ENCODE peak calls at places on chromosome 21, in seven cellular contexts. One of them, this sample, is unnamed.

GRCh38 chr21:34704119-34704518 is 35.3 kb downstream of the CLIC6 start:
- DNase-seq in Karpas-422: no peak
- DNase-seq in mesendoderm: peak; percentile 40
- DNase-seq in endothelial cell of umbilical vein: no peak
- DNase-seq in fibroblast of lung: peak; percentile 59
- DNase-seq in mammary epithelial cell: no peak
- DNase-seq in GM23248: peak; percentile 85
- DNase-seq in this sample: peak; percentile 58

GRCh38 chr21:28339403-28339802 is 653.3 kb downstream of the LTN1 start:
- DNase-seq in Karpas-422: no peak
- DNase-seq in mammary epithelial cell: no peak
- DNase-seq in fibroblast of lung: no peak
- DNase-seq in endothelial cell of umbilical vein: no peak
- DNase-seq in mesendoderm: no peak
- DNase-seq in GM23248: no peak
- DNase-seq in this sample: no peak

GRCh38 chr21:28426545-28426944 is 566.1 kb downstream of the LTN1 start:
- DNase-seq in Karpas-422: no peak
- DNase-seq in GM23248: no peak
- DNase-seq in endothelial cell of umbilical vein: no peak
- DNase-seq in mammary epithelial cell: no peak
- DNase-seq in mesendoderm: no peak
- DNase-seq in fibroblast of lung: no peak
- DNase-seq in this sample: no peak

GRCh38 chr21:34983680-34984086 is 65.4 kb downstream of the RUNX1 start:
- DNase-seq in mesendoderm: no peak
- DNase-seq in endothelial cell of umbilical vein: peak; percentile 40
- DNase-seq in fibroblast of lung: peak; percentile 86
- DNase-seq in Karpas-422: no peak
- DNase-seq in GM23248: peak; percentile 84
- DNase-seq in mammary epithelial cell: peak; percentile 73
- DNase-seq in this sample: peak; percentile 81

GRCh38 chr21:45228171-45228641 is 59.5 kb downstream of the POFUT2 start:
- DNase-seq in endothelial cell of umbilical vein: peak; percentile 18
- DNase-seq in Karpas-422: no peak
- DNase-seq in mesendoderm: peak; percentile 65
- DNase-seq in GM23248: peak; percentile 98
- DNase-seq in mammary epithelial cell: peak; percentile 89
- DNase-seq in fibroblast of lung: peak; percentile 99
- DNase-seq in this sample: peak; percentile 99

GRCh38 chr21:24514081-24514733 is 1093.1 kb downstream of the MRPL39 start:
- DNase-seq in Karpas-422: peak; percentile 65
- DNase-seq in GM23248: peak; percentile 0
- DNase-seq in mammary epithelial cell: no peak
- DNase-seq in fibroblast of lung: no peak
- DNase-seq in mesendoderm: no peak
- DNase-seq in endothelial cell of umbilical vein: no peak
- DNase-seq in this sample: no peak

GRCh38 chr21:23853796-23854379 is 1753.4 kb downstream of the MRPL39 start:
- DNase-seq in fibroblast of lung: peak; percentile 10
- DNase-seq in GM23248: peak; percentile 1
- DNase-seq in mammary epithelial cell: no peak
- DNase-seq in Karpas-422: peak; percentile 64
- DNase-seq in mesendoderm: peak; percentile 40
- DNase-seq in endothelial cell of umbilical vein: peak; percentile 24
- DNase-seq in this sample: no peak

GRCh38 chr21:14531927-14532326 is 14.2 kb downstream of the SAMSN1 start:
- DNase-seq in mesendoderm: no peak
- DNase-seq in mammary epithelial cell: no peak
- DNase-seq in GM23248: no peak
- DNase-seq in endothelial cell of umbilical vein: no peak
- DNase-seq in Karpas-422: no peak
- DNase-seq in fibroblast of lung: no peak
- DNase-seq in this sample: no peak

GRCh38 chr21:44893278-44893556 is 19.7 kb upstream of the PTTG1IP start:
- DNase-seq in mesendoderm: no peak
- DNase-seq in GM23248: no peak
- DNase-seq in Karpas-422: no peak
- DNase-seq in endothelial cell of umbilical vein: no peak
- DNase-seq in fibroblast of lung: no peak
- DNase-seq in mammary epithelial cell: no peak
- DNase-seq in this sample: no peak

GRCh38 chr21:34862951-34863350 is 186.2 kb downstream of the RUNX1 start:
- DNase-seq in fibroblast of lung: no peak
- DNase-seq in Karpas-422: no peak
- DNase-seq in GM23248: no peak
- DNase-seq in endothelial cell of umbilical vein: no peak
- DNase-seq in mammary epithelial cell: no peak
- DNase-seq in mesendoderm: no peak
- DNase-seq in this sample: no peak

GRCh38 chr21:31908106-31909031 is 35.5 kb downstream of the HUNK start:
- DNase-seq in mesendoderm: peak; percentile 74
- DNase-seq in GM23248: peak; percentile 73
- DNase-seq in Karpas-422: no peak
- DNase-seq in mammary epithelial cell: no peak
- DNase-seq in endothelial cell of umbilical vein: no peak
- DNase-seq in fibroblast of lung: peak; percentile 57
- DNase-seq in this sample: peak; percentile 44

GRCh38 chr21:14403681-14404318 is 20.9 kb upstream of the HSPA13 start:
- DNase-seq in mesendoderm: no peak
- DNase-seq in GM23248: peak; percentile 49
- DNase-seq in fibroblast of lung: peak; percentile 23
- DNase-seq in endothelial cell of umbilical vein: peak; percentile 45
- DNase-seq in Karpas-422: peak; percentile 67
- DNase-seq in mammary epithelial cell: peak; percentile 12
- DNase-seq in this sample: peak; percentile 11

GRCh38 chr21:35988396-35989140 is 71.8 kb downstream of the SETD4 start:
- DNase-seq in mammary epithelial cell: no peak
- DNase-seq in Karpas-422: no peak
- DNase-seq in fibroblast of lung: no peak
- DNase-seq in GM23248: no peak
- DNase-seq in mesendoderm: peak; percentile 11
- DNase-seq in endothelial cell of umbilical vein: no peak
- DNase-seq in this sample: no peak

GRCh38 chr21:25639922-25640670 is 1.0 kb downstream of the JAM2 start:
- DNase-seq in Karpas-422: no peak
- DNase-seq in mesendoderm: peak; percentile 41
- DNase-seq in fibroblast of lung: peak; percentile 10
- DNase-seq in GM23248: peak; percentile 32
- DNase-seq in mammary epithelial cell: no peak
- DNase-seq in endothelial cell of umbilical vein: peak; percentile 21
- DNase-seq in this sample: no peak

GRCh38 chr21:25637846-25638245 is 1.2 kb upstream of the JAM2 start:
- DNase-seq in fibroblast of lung: no peak
- DNase-seq in mesendoderm: peak; percentile 10
- DNase-seq in endothelial cell of umbilical vein: no peak
- DNase-seq in GM23248: no peak
- DNase-seq in Karpas-422: no peak
- DNase-seq in mammary epithelial cell: no peak
- DNase-seq in this sample: no peak

GRCh38 chr21:25638634-25639166 is 358 bp upstream of the JAM2 start:
- DNase-seq in fibroblast of lung: peak; percentile 15
- DNase-seq in mammary epithelial cell: no peak
- DNase-seq in Karpas-422: peak; percentile 54
- DNase-seq in endothelial cell of umbilical vein: peak; percentile 10
- DNase-seq in GM23248: peak; percentile 43
- DNase-seq in mesendoderm: no peak
- DNase-seq in this sample: no peak

GRCh38 chr21:25640671-25641292 is 1.7 kb downstream of the JAM2 start:
- DNase-seq in mesendoderm: no peak
- DNase-seq in GM23248: peak; percentile 9
- DNase-seq in mammary epithelial cell: no peak
- DNase-seq in Karpas-422: no peak
- DNase-seq in endothelial cell of umbilical vein: no peak
- DNase-seq in fibroblast of lung: no peak
- DNase-seq in this sample: no peak

DNA sequence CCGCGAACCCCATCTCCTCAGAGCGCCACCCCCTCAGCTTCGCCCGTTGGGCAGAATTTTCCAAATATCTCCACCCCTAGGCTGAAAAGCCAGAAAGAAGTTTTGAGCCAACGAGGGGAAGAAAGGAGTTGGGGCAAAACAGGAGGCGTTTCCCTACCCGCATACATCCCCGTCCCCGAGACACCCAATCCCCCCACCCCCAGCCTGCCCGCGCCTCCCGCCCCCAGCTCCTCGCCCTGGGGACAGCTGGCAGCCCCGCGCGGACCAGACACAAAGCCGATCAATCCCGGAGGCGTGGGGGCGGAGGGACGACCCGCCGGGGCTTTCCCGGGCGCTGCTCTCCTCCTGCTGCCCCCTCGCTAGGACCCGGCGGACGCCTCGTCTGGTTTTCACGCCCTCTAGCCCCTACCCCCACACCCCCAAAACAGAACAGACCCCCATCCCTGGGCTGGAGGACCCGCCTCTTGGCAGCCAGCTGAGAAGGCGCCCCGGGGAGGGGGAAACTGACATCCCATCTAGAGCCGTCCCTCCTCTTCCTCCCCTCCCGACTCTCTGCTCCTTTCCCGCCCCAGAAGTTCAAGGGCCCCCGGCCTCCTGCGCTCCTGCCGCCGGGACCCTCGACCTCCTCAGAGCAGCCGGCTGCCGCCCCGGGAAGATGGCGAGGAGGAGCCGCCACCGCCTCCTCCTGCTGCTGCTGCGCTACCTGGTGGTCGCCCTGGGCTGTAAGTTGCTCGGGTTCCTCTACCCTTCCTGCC is at the start of gene JAM2:
- DNase-seq in mesendoderm: peak; percentile 68
- DNase-seq in Karpas-422: peak; percentile 66
- DNase-seq in fibroblast of lung: peak; percentile 39
- DNase-seq in mammary epithelial cell: no peak
- DNase-seq in endothelial cell of umbilical vein: no peak
- DNase-seq in GM23248: peak; percentile 55
- DNase-seq in this sample: peak; percentile 17
- H3K9ac ChIP-seq in mesendoderm: peak within 1 kb of the TSS; percentile 64
- H3K9ac ChIP-seq in Karpas-422: peak within 1 kb of the TSS; percentile 71
- H3K9ac ChIP-seq in fibroblast of lung: peak within 1 kb of the TSS; percentile 13
- H3K9ac ChIP-seq in mammary epithelial cell: no peak within 1 kb of the TSS
- H3K9ac ChIP-seq in endothelial cell of umbilical vein: peak within 1 kb of the TSS; percentile 13
- H3K9ac ChIP-seq in GM23248: peak within 1 kb of the TSS; percentile 56
- H3K9ac ChIP-seq in this sample: peak within 1 kb of the TSS; percentile 77

DNA sequence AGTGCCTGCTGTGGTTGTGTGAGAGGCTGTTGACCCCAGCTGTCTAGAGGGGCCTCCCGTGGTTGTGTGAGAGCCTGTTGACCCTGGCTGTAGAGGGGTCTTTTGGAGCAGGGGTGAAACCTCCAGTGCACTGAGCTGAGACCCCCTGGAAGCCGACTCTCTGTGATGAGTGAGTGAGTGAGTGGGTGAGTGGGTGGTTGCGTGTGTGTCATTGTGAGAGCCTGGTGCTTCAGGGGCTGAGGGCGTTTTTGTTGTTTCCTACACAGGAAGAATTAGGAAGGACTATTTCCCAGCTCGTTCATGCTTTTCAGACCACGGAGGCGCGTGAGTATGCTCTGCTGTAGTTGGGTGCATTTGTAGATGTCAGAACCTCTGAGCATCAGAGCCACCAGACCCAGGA is 3.0 kb downstream of the RRP1 start:
- DNase-seq in endothelial cell of umbilical vein: no peak
- DNase-seq in Karpas-422: no peak
- DNase-seq in mammary epithelial cell: no peak
- DNase-seq in fibroblast of lung: no peak
- DNase-seq in mesendoderm: no peak
- DNase-seq in GM23248: no peak
- DNase-seq in this sample: no peak
- H3K79me2 ChIP-seq in endothelial cell of umbilical vein: peaks cover 52% of the 10 kb centered on the region
- H3K79me2 ChIP-seq in Karpas-422: peaks cover 50% of the 10 kb centered on the region
- H3K79me2 ChIP-seq in mammary epithelial cell: peaks cover 62% of the 10 kb centered on the region
- H3K79me2 ChIP-seq in fibroblast of lung: peaks cover 20% of the 10 kb centered on the region
- H3K79me2 ChIP-seq in mesendoderm: peaks cover 44% of the 10 kb centered on the region
- H3K79me2 ChIP-seq in GM23248: peaks cover 63% of the 10 kb centered on the region
- H3K79me2 ChIP-seq in this sample: peaks cover 59% of the 10 kb centered on the region

GRCh38 chr21:40845621-40846020 is 1.3 kb downstream of the DSCAM start:
- DNase-seq in endothelial cell of umbilical vein: no peak
- DNase-seq in GM23248: peak; percentile 3
- DNase-seq in fibroblast of lung: peak; percentile 58
- DNase-seq in Karpas-422: no peak
- DNase-seq in mesendoderm: no peak
- DNase-seq in mammary epithelial cell: peak; percentile 85
- DNase-seq in this sample: peak; percentile 42

GRCh38 chr21:40847956-40848355 is 998 bp upstream of the DSCAM start:
- DNase-seq in mammary epithelial cell: no peak
- DNase-seq in fibroblast of lung: no peak
- DNase-seq in GM23248: no peak
- DNase-seq in endothelial cell of umbilical vein: no peak
- DNase-seq in Karpas-422: no peak
- DNase-seq in mesendoderm: peak; percentile 11
- DNase-seq in this sample: no peak

GRCh38 chr21:40844935-40845334 is 2.0 kb downstream of the DSCAM start:
- DNase-seq in fibroblast of lung: no peak
- DNase-seq in GM23248: no peak
- DNase-seq in endothelial cell of umbilical vein: no peak
- DNase-seq in mesendoderm: no peak
- DNase-seq in mammary epithelial cell: peak; percentile 68
- DNase-seq in Karpas-422: no peak
- DNase-seq in this sample: no peak

GRCh38 chr21:40846057-40846456 is 901 bp downstream of the DSCAM start:
- DNase-seq in mammary epithelial cell: peak; percentile 22
- DNase-seq in mesendoderm: no peak
- DNase-seq in fibroblast of lung: no peak
- DNase-seq in Karpas-422: no peak
- DNase-seq in GM23248: no peak
- DNase-seq in endothelial cell of umbilical vein: no peak
- DNase-seq in this sample: no peak

GRCh38 chr21:40846566-40847411 is at the start of gene DSCAM:
- DNase-seq in fibroblast of lung: peak; percentile 38
- DNase-seq in endothelial cell of umbilical vein: no peak
- DNase-seq in Karpas-422: no peak
- DNase-seq in mammary epithelial cell: peak; percentile 50
- DNase-seq in GM23248: no peak
- DNase-seq in mesendoderm: peak; percentile 67
- DNase-seq in this sample: peak; percentile 18
- H3K9ac ChIP-seq in fibroblast of lung: no peak within 1 kb of the TSS
- H3K9ac ChIP-seq in endothelial cell of umbilical vein: no peak within 1 kb of the TSS
- H3K9ac ChIP-seq in Karpas-422: no peak within 1 kb of the TSS
- H3K9ac ChIP-seq in mammary epithelial cell: peak within 1 kb of the TSS; percentile 82
- H3K9ac ChIP-seq in GM23248: no peak within 1 kb of the TSS
- H3K9ac ChIP-seq in mesendoderm: no peak within 1 kb of the TSS
- H3K9ac ChIP-seq in this sample: no peak within 1 kb of the TSS

GRCh38 chr21:19239696-19240095 is 836.1 kb upstream of the TMPRSS15 start:
- DNase-seq in mammary epithelial cell: no peak
- DNase-seq in GM23248: no peak
- DNase-seq in mesendoderm: no peak
- DNase-seq in fibroblast of lung: no peak
- DNase-seq in endothelial cell of umbilical vein: no peak
- DNase-seq in Karpas-422: no peak
- DNase-seq in this sample: no peak

GRCh38 chr21:19237603-19238002 is 834.0 kb upstream of the TMPRSS15 start:
- DNase-seq in mammary epithelial cell: no peak
- DNase-seq in fibroblast of lung: no peak
- DNase-seq in mesendoderm: no peak
- DNase-seq in Karpas-422: no peak
- DNase-seq in GM23248: no peak
- DNase-seq in endothelial cell of umbilical vein: no peak
- DNase-seq in this sample: no peak

DNA sequence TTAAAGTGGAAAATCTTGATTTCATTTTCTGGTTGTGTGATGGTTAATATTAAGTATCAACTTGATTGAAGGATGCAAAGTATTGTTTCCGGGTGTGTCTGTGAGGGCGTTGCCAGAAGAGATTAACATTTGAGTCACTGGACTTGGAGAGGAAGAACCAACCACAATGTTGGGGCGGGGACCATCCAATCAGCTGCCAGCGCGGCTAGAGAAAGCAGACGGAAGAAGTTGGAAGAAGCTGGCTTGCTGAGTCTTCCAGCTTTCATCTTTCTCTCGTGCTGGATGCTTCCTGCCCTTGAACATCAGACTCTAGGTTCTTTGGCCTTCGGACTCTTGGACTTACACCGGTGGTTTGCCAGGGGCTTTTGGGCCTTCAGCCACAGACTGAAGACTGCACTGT is 832.6 kb upstream of the TMPRSS15 start:
- DNase-seq in fibroblast of lung: no peak
- DNase-seq in endothelial cell of umbilical vein: no peak
- DNase-seq in GM23248: no peak
- DNase-seq in Karpas-422: no peak
- DNase-seq in mammary epithelial cell: no peak
- DNase-seq in mesendoderm: no peak
- DNase-seq in this sample: no peak
- H3K79me2 ChIP-seq in fibroblast of lung: no peaks in the 10 kb centered on the region
- H3K79me2 ChIP-seq in endothelial cell of umbilical vein: no peaks in the 10 kb centered on the region
- H3K79me2 ChIP-seq in GM23248: no peaks in the 10 kb centered on the region
- H3K79me2 ChIP-seq in Karpas-422: no peaks in the 10 kb centered on the region
- H3K79me2 ChIP-seq in mammary epithelial cell: no peaks in the 10 kb centered on the region
- H3K79me2 ChIP-seq in mesendoderm: no peaks in the 10 kb centered on the region
- H3K79me2 ChIP-seq in this sample: no peaks in the 10 kb centered on the region